ENCODE peak calls at places on chromosomes 11 and 22, in seven cellular contexts. One of them, this sample, is unnamed.
A peak's percentile ranks its signal among the peaks of the same experiment; 100 is the strongest.

GRCh38 chr11:84607975-84608787 is 1019.0 kb downstream of the DLG2 start:
- DNase-seq in stimulated activated CD4-positive, alpha-beta T cell treated with anti-CD3 and anti-CD28 coated beads, Interleukin-12 subunit alpha, Interleukin-12 subunit beta, amount 100 ng/mL, for 4 hours: no peak
- DNase-seq in H1: no peak
- DNase-seq in COR-L47: no peak
- DNase-seq in naive thymus-derived CD8-positive, alpha-beta T cell: no peak
- DNase-seq in PC-3: no peak
- DNase-seq in T-helper 1 cell: no peak
- DNase-seq in this sample: no peak

GRCh38 chr11:15920856-15921629 is 435.3 kb downstream of the SOX6 start:
- DNase-seq in stimulated activated CD4-positive, alpha-beta T cell treated with anti-CD3 and anti-CD28 coated beads, Interleukin-12 subunit alpha, Interleukin-12 subunit beta, amount 100 ng/mL, for 4 hours: no peak
- DNase-seq in H1: no peak
- DNase-seq in COR-L47: no peak
- DNase-seq in naive thymus-derived CD8-positive, alpha-beta T cell: no peak
- DNase-seq in PC-3: no peak
- DNase-seq in T-helper 1 cell: no peak
- DNase-seq in this sample: no peak

GRCh38 chr22:49013707-49014106 is 814.0 kb downstream of the BRD1 start:
- DNase-seq in stimulated activated CD4-positive, alpha-beta T cell treated with anti-CD3 and anti-CD28 coated beads, Interleukin-12 subunit alpha, Interleukin-12 subunit beta, amount 100 ng/mL, for 4 hours: no peak
- DNase-seq in H1: no peak
- DNase-seq in COR-L47: no peak
- DNase-seq in naive thymus-derived CD8-positive, alpha-beta T cell: no peak
- DNase-seq in PC-3: no peak
- DNase-seq in T-helper 1 cell: no peak
- DNase-seq in this sample: no peak

GRCh38 chr11:17760102-17761029 is 25.8 kb downstream of the KCNC1 start:
- DNase-seq in stimulated activated CD4-positive, alpha-beta T cell treated with anti-CD3 and anti-CD28 coated beads, Interleukin-12 subunit alpha, Interleukin-12 subunit beta, amount 100 ng/mL, for 4 hours: no peak
- DNase-seq in H1: peak; percentile 77
- DNase-seq in COR-L47: peak; percentile 63
- DNase-seq in naive thymus-derived CD8-positive, alpha-beta T cell: no peak
- DNase-seq in PC-3: peak; percentile 64
- DNase-seq in T-helper 1 cell: no peak
- DNase-seq in this sample: no peak

GRCh38 chr11:36313750-36314500 is 17.8 kb downstream of the PRR5L start:
- DNase-seq in stimulated activated CD4-positive, alpha-beta T cell treated with anti-CD3 and anti-CD28 coated beads, Interleukin-12 subunit alpha, Interleukin-12 subunit beta, amount 100 ng/mL, for 4 hours: no peak
- DNase-seq in H1: no peak
- DNase-seq in COR-L47: no peak
- DNase-seq in naive thymus-derived CD8-positive, alpha-beta T cell: no peak
- DNase-seq in PC-3: no peak
- DNase-seq in T-helper 1 cell: no peak
- DNase-seq in this sample: no peak

GRCh38 chr11:665707-666281 is 28.7 kb downstream of the DRD4 start:
- DNase-seq in stimulated activated CD4-positive, alpha-beta T cell treated with anti-CD3 and anti-CD28 coated beads, Interleukin-12 subunit alpha, Interleukin-12 subunit beta, amount 100 ng/mL, for 4 hours: no peak
- DNase-seq in H1: no peak
- DNase-seq in COR-L47: no peak
- DNase-seq in naive thymus-derived CD8-positive, alpha-beta T cell: no peak
- DNase-seq in PC-3: no peak
- DNase-seq in T-helper 1 cell: no peak
- DNase-seq in this sample: no peak

GRCh38 chr11:30983143-30983542 is 386.4 kb downstream of the DCDC1 start:
- DNase-seq in stimulated activated CD4-positive, alpha-beta T cell treated with anti-CD3 and anti-CD28 coated beads, Interleukin-12 subunit alpha, Interleukin-12 subunit beta, amount 100 ng/mL, for 4 hours: no peak
- DNase-seq in H1: no peak
- DNase-seq in COR-L47: no peak
- DNase-seq in naive thymus-derived CD8-positive, alpha-beta T cell: no peak
- DNase-seq in PC-3: no peak
- DNase-seq in T-helper 1 cell: no peak
- DNase-seq in this sample: no peak

GRCh38 chr22:32764330-32765116 is 37.0 kb upstream of the TIMP3 start:
- DNase-seq in stimulated activated CD4-positive, alpha-beta T cell treated with anti-CD3 and anti-CD28 coated beads, Interleukin-12 subunit alpha, Interleukin-12 subunit beta, amount 100 ng/mL, for 4 hours: no peak
- DNase-seq in H1: no peak
- DNase-seq in COR-L47: no peak
- DNase-seq in naive thymus-derived CD8-positive, alpha-beta T cell: no peak
- DNase-seq in PC-3: no peak
- DNase-seq in T-helper 1 cell: no peak
- DNase-seq in this sample: no peak

GRCh38 chr11:66080055-66080817 is 10.2 kb downstream of the PACS1 start:
- DNase-seq in stimulated activated CD4-positive, alpha-beta T cell treated with anti-CD3 and anti-CD28 coated beads, Interleukin-12 subunit alpha, Interleukin-12 subunit beta, amount 100 ng/mL, for 4 hours: peak; percentile 49
- DNase-seq in H1: no peak
- DNase-seq in COR-L47: no peak
- DNase-seq in naive thymus-derived CD8-positive, alpha-beta T cell: peak; percentile 54
- DNase-seq in PC-3: peak; percentile 87
- DNase-seq in T-helper 1 cell: peak; percentile 32
- DNase-seq in this sample: peak; percentile 57

GRCh38 chr11:58742981-58743880 is 11.5 kb upstream of the GLYAT start:
- DNase-seq in stimulated activated CD4-positive, alpha-beta T cell treated with anti-CD3 and anti-CD28 coated beads, Interleukin-12 subunit alpha, Interleukin-12 subunit beta, amount 100 ng/mL, for 4 hours: no peak
- DNase-seq in H1: no peak
- DNase-seq in COR-L47: no peak
- DNase-seq in naive thymus-derived CD8-positive, alpha-beta T cell: no peak
- DNase-seq in PC-3: no peak
- DNase-seq in T-helper 1 cell: no peak
- DNase-seq in this sample: no peak